ENCODE peak calls at places on chromosomes 4 and X, in five cellular contexts. V is H1, U is Peyer's patch, W is tibial nerve, S is HCT116. O is an unnamed sample.

GRCh38 chrX:120238947-120239346 is 11.7 kb upstream of the ZBTB33 start:
- DNase-seq in S (no peak), W (no peak), U (no peak), V (no peak), O (no peak)

GRCh38 chrX:18873189-18873791 is 110.6 kb downstream of the PHKA2 start:
- DNase-seq in S (peak; percentile 8), U (no peak), W (no peak), V (no peak), O (no peak)

GRCh38 chr4:145618210-145618911 is 824 bp upstream of the MMAA start:
- DNase-seq in V (no peak), U (peak; percentile 43), S (no peak), W (peak; percentile 9), O (no peak)

GRCh38 chrX:154138857-154139256 is 5.2 kb upstream of the OPN1LW start:
- DNase-seq in U (no peak), S (no peak), W (no peak), V (no peak), O (no peak)

GRCh38 chr4:155407480-155407879 is 30.7 kb upstream of the MAP9 start:
- DNase-seq in V (no peak), W (no peak), S (no peak), U (no peak), O (no peak)

GRCh38 chrX:43450355-43450754 is 205.7 kb upstream of the MAOA start:
- DNase-seq in U (no peak), W (no peak), S (no peak), V (no peak), O (no peak)

GRCh38 chr4:71231073-71231752 is 107.6 kb upstream of the SLC4A4 start:
- DNase-seq in S (no peak), W (peak; percentile 52), V (no peak), U (no peak), O (peak; percentile 92)

GRCh38 chrX:115642895-115643530 is 82.0 kb downstream of the PLS3 start:
- DNase-seq in W (peak; percentile 64), V (no peak), U (no peak), S (peak; percentile 15), O (peak; percentile 32)

GRCh38 chr4:159103406-159104131 is 690 bp downstream of the RAPGEF2 start:
- DNase-seq in V (peak; percentile 72), W (peak; percentile 17), S (no peak), U (peak; percentile 35), O (peak; percentile 56)

GRCh38 chrX:69524765-69525164 is 20.6 kb downstream of the NALF2 start:
- DNase-seq in V (no peak), U (no peak), W (no peak), S (no peak), O (no peak)

GRCh38 chr4:56861365-56861764 is 39.9 kb upstream of the SPINK2 start:
- DNase-seq in U (no peak), V (no peak), W (no peak), S (no peak), O (no peak)

GRCh38 chr4:146165840-146166239 is 9.7 kb upstream of the LSM6 start:
- DNase-seq in U (no peak), S (no peak), V (no peak), W (no peak), O (no peak)

GRCh38 chr4:186807809-186808634 is 84.4 kb upstream of the FAT1 start:
- DNase-seq in W (no peak), V (no peak), U (no peak), S (no peak), O (no peak)

GRCh38 chr4:61500883-61501282 is 300.8 kb downstream of the ADGRL3 start:
- DNase-seq in V (no peak), S (no peak), U (no peak), W (no peak), O (no peak)

GRCh38 chr4:78691971-78692814 is 84.0 kb upstream of the BMP2K start:
- DNase-seq in S (no peak), V (no peak), W (no peak), U (no peak), O (no peak)

GRCh38 chr4:143118666-143119065 is 66.1 kb upstream of the USP38 start:
- DNase-seq in S (no peak), V (no peak), U (no peak), W (no peak), O (no peak)

GRCh38 chr4:20838476-20838875 is 138.2 kb downstream of the PACRGL start:
- DNase-seq in W (no peak), V (no peak), U (no peak), S (no peak), O (no peak)

GRCh38 chr4:6633091-6633906 is 7.2 kb upstream of the MRFAP1 start:
- DNase-seq in U (no peak), W (no peak), S (no peak), V (no peak), O (no peak)
- TF ChIP-seq POLR2A in U (no peak), W (no peak), S (no peak), V (no peak), O (no peak)

DNA sequence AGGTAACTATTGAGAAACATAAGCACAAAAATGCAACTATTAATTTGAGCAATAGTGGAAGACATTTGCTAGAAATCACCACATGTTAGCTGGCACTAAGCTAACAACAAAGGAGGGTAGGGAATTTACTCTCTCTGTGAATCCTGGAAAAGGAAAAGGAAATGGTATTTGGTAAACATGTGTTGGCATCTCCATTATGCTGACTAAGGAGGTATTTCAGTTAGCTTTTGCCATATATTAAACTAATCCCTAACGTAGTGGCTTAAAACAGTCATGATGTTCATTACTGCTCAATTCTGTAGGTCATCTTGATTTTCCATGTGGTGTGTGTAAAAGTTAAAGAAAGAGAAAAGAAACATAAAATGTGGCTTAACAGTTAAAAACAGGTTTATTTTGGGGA is 1686.5 kb upstream of the PCDH7 start:
- DNase-seq in W (no peak), V (no peak), S (no peak), U (no peak), O (no peak)
- H3K27ac ChIP-seq in W (no peak overlapping the region), V (no peak overlapping the region), S (no peak overlapping the region), U (no peak overlapping the region), O (no peak overlapping the region)

DNA sequence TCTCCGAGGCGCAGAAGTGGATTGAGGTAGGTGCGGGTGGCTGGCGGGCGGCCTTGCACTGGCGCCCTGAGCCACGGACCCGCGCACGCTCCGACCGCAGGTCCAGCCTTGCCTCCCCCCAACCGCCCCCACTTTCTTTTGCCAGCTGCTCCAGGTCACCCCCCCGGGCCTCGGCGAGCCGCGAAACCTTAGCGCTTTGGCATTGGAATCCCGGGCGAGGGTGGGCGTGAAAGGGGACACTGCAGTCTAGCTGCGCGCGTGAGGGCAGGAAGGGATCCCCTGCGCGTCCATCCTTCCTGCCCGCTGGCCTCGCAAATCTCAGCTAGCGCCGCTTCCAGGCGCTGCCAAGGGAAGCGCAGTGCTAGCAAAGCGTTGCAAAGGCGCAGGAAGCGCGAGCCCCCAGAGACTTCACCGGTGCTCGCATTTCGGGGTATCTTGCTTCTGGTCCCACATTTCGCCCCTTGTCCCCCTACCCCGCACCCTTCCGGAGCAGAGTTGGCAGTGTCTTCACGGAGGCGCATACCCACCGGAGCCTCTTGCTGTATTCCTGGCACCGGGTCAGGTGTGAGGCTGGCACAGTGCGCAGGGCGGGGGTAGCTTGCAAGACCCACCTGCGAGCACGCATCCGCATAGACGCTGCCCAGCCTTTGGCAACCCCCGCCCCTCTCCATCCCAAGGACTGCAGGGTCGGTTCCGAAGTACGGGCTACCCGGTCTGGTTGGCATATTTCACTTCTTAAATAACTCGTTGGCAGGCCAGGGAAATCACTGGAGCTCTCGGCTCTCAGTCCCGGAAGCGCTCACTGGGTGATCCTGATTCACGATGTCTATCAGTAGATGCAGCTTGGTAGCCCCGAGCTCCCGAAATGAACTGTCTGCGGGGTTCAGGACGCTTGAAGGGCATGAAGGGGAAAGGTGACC is 104.4 kb downstream of the UCHL1 start:
- DNase-seq in W (no peak), V (peak; percentile 73), S (no peak), U (no peak), O (peak; percentile 50)
- TF ChIP-seq POLR2A in W (no peak), V (no peak), S (no peak), U (no peak), O (no peak)

GRCh38 chr4:123433976-123434375 is 37.4 kb downstream of the SPRY1 start:
- DNase-seq in S (no peak), V (no peak), W (no peak), U (no peak), O (no peak)
- H3K27ac ChIP-seq in S (no peak overlapping the region), V (no peak overlapping the region), W (no peak overlapping the region), U (no peak overlapping the region), O (no peak overlapping the region)

GRCh38 chr4:156971623-156972369 is at the start of gene PDGFC:
- DNase-seq in U (no peak), W (peak; percentile 48), V (peak; percentile 87), S (no peak), O (peak; percentile 95)
- TF ChIP-seq POLR2A in U (no peak), W (no peak), V (no peak), S (peak; percentile 12), O (peak; percentile 26)

O was measured in upper lobe of left lung.